ENCODE peak calls at places on chromosomes 1 and 21, in five cellular contexts. C is astrocyte of the spinal cord, S is A549, T is SJCRH30, O is tibial nerve. N is an unnamed sample.

GRCh38 chr1:154970631-154971340 is at the start of gene SHC1:
- DNase-seq in C (peak), O (peak), T (peak), S (peak), N (peak)

GRCh38 chr1:85581802-85582686 is 1.5 kb downstream of the CCN1 start:
- DNase-seq in S (peak), C (peak), O (no peak), T (peak), N (no peak)

GRCh38 chr1:202411421-202411820 is 62.9 kb downstream of the PPP1R12B start:
- DNase-seq in T (no peak), S (no peak), C (no peak), O (no peak), N (no peak)

GRCh38 chr1:36287595-36287994 is 18.6 kb upstream of the SH3D21 start:
- DNase-seq in O (no peak), T (no peak), C (no peak), S (no peak), N (no peak)

GRCh38 chr1:221740941-221741363 is 937 bp downstream of the DUSP10 start:
- DNase-seq in S (no peak), O (no peak), C (peak), T (no peak), N (no peak)

GRCh38 chr1:81044708-81045107 is 756.0 kb upstream of the ADGRL2 start:
- DNase-seq in C (peak), T (no peak), S (no peak), O (no peak), N (no peak)

GRCh38 chr1:107529511-107530149 is 388.8 kb downstream of the NTNG1 start:
- DNase-seq in O (no peak), S (peak), C (peak), T (peak), N (peak)

GRCh38 chr1:182263706-182264105 is 127.9 kb downstream of the GLUL start:
- DNase-seq in T (no peak), C (no peak), O (no peak), S (no peak), N (no peak)

GRCh38 chr1:197083474-197083873 is 16.4 kb upstream of the F13B start:
- DNase-seq in C (no peak), O (no peak), S (no peak), T (no peak), N (no peak)

GRCh38 chr1:12148958-12149790 is 17.6 kb upstream of the TNFRSF1B start:
- DNase-seq in C (no peak), O (no peak), S (no peak), T (no peak), N (no peak)

GRCh38 chr1:54331091-54331772 is 75.0 kb downstream of the SSBP3 start:
- DNase-seq in T (peak), S (no peak), O (no peak), C (no peak), N (no peak)

GRCh38 chr1:229093546-229094336 is 177.2 kb upstream of the RAB4A start:
- DNase-seq in C (no peak), O (no peak), T (no peak), S (no peak), N (no peak)

GRCh38 chr21:37986751-37987399 is 70.6 kb upstream of the KCNJ6 start:
- DNase-seq in T (no peak), C (no peak), O (no peak), S (peak), N (no peak)

GRCh38 chr1:191575180-191575579 is 583.1 kb upstream of the RGS18 start:
- DNase-seq in O (no peak), T (no peak), C (peak), S (no peak), N (no peak)

GRCh38 chr1:28195780-28196179 is 19.3 kb upstream of the PTAFR start:
- DNase-seq in O (no peak), C (no peak), S (no peak), T (peak), N (no peak)

GRCh38 chr1:16055613-16056520 is 12.3 kb downstream of the CLCNKB start:
- DNase-seq in O (peak), T (peak), C (peak), S (peak), N (peak)

GRCh38 chr21:37210017-37210593 is 57.0 kb downstream of the VPS26C start:
- DNase-seq in O (no peak), T (no peak), S (no peak), C (no peak), N (no peak)

GRCh38 chr1:8751984-8752383 is 65.5 kb downstream of the RERE start:
- DNase-seq in T (no peak), S (no peak), O (no peak), C (no peak), N (no peak)
- H3K4me3 ChIP-seq in T (no peak), S (no peak), O (no peak), C (no peak), N (no peak)

DNA sequence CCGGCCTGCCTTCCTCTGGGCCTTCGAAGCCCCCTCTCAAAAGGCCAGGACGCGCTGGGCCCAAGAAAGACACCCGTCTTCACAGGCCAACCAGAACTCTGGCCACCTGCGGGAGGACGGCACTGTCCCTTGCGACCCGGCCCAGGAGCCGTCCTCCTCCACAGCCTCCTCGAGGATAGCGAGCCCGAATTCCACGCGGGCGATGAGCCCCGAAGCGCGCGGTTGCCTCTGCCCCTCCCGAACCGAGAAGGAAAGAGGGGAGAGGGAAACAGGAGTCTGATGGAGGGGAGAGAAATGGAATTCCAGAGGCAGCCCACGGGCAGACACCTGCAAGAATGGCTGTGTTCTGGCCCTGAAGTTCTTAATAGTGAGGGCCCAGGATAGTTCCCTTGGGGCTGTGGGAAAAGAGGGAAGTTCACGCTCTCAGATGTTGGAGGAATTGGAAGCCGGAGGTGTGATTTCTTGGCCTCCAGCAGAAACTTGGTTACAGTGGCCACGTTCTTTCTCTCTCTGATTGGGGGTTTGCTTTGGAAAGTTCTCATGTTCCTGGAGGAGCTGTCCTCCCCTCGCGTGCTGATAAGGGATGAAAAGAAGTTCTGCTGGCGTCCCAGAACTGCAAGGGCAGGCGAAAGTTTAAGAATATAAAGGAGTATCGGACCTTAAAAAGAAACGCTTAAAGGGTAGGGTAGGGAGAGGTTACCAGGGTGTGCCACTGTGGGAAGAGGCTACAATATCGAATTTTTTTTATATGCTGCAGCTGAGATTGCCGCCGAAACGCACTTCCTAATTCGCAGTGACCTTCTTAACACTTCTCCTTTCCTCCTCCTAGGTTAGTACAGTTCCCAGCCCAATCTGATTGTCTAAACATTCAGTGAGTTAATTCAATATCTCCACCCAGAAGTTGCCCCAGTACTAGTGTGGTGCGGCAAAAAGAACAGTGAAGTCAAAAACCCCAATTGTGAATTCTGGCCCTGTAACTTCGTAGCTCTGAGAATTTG is 5.8 kb upstream of the SLC44A5 start:
- DNase-seq in T (peak), C (peak), S (no peak), O (no peak), N (peak)
- H3K4me3 ChIP-seq in T (peak), C (peak), S (peak), O (peak), N (peak)

GRCh38 chr21:44596068-44596725 is 3.9 kb upstream of the KRTAP10-6 start:
- DNase-seq in T (no peak), O (no peak), S (no peak), C (no peak), N (no peak)
- H3K4me3 ChIP-seq in T (no peak), O (no peak), S (no peak), C (no peak), N (no peak)

DNA sequence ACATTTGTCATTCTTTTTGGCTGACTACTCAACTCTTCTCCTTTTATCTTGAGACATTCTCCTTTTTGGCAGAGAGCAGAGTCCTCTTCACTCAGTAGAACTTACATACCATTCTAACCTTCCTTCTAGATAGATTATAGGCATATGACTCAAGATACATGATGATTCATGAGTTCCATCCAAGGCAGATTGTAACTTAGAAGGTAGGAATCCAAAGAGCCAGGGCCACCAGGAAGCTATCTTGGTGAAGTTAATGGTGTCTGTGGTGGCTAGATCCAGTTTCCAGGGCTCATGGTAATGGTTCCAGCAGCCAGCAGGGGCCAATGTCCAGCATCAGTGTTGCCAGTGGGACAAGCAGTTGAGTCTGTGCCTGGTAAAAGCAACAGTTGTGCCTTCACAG is 76.1 kb upstream of the KIAA0040 start:
- DNase-seq in C (no peak), O (no peak), S (no peak), T (no peak), N (no peak)
- H3K4me3 ChIP-seq in C (no peak), O (no peak), S (no peak), T (no peak), N (no peak)

GRCh38 chr1:41662061-41662655 is 177.7 kb upstream of the EDN2 start:
- DNase-seq in T (peak), S (peak), C (peak), O (no peak), N (peak)
- H3K4me3 ChIP-seq in T (peak), S (peak), C (peak), O (peak), N (peak)

DNA sequence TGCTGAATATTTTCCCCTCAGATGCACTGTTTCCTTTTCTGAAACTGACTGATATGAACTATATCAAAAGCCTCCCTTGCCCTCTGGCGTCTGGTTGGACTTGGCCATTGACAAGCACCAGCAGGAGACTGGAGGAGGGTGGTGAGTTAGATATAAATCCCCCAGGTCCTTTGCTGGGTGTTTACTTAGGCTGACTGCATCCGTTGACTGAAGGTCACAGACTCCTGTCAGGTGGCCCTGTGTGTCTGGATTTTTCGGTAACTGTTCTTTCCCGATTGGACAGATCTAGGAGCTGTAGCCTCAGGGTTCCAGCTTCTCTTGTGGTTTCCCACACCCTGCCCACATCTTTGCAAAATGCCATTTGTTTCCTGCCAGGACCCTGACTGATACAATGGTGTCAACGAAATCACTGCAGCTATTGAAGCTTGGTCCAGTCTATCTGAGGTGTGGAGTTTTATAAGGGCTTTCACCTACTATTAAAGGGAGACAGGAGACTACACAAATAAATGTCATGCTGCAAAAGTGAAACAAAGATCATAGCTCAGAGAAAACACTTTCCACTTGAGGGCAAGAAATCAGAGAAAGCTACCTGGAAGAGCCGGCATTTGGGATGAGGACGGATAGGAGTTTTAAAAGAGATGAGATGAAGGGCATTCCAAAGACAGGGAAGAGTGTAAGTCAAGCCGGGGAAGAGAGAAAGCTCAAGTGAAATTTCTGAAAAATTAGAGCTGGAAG is 1.5 kb upstream of the MAGI3 start:
- DNase-seq in T (peak), C (no peak), O (no peak), S (peak), N (no peak)
- H3K4me3 ChIP-seq in T (peak), C (peak), O (no peak), S (peak), N (peak)